ENCODE peak calls at places on chromosomes 3 and 15, in seven cellular contexts. H is astrocyte of the spinal cord; Z is foreskin fibroblast; C is activated CD4-positive, alpha-beta T cell treated with anti-CD3 and anti-CD28 coated beads for 4 hours; N is CD4-positive, alpha-beta T cell; X is germinal center; K is fibroblast of gingiva. L is an unnamed sample.

GRCh38 chr15:51649659-51650521 is 27.3 kb upstream of the DMXL2 start:
- DNase-seq in H (peak; percentile 79), Z (peak; percentile 51), C (peak; percentile 26), N (no peak), X (peak; percentile 65), K (peak; percentile 63), L (peak; percentile 32)

GRCh38 chr3:185532881-185533280 is 19.5 kb downstream of the LIPH start:
- DNase-seq in H (no peak), Z (no peak), C (no peak), N (no peak), X (no peak), K (no peak), L (no peak)

GRCh38 chr3:157111578-157111977 is 48.4 kb downstream of the CCNL1 start:
- DNase-seq in H (no peak), Z (no peak), C (no peak), N (no peak), X (no peak), K (no peak), L (no peak)

GRCh38 chr15:22839046-22839705 is 710 bp downstream of the NIPA2 start:
- DNase-seq in H (peak; percentile 14), Z (no peak), C (no peak), N (no peak), X (peak; percentile 84), K (peak; percentile 4), L (no peak)

GRCh38 chr15:92886815-92887214 is 13.3 kb upstream of the CHD2 start:
- DNase-seq in H (no peak), Z (no peak), C (no peak), N (no peak), X (no peak), K (no peak), L (no peak)

GRCh38 chr3:42066516-42067181 is 24.5 kb upstream of the TRAK1 start:
- DNase-seq in H (peak; percentile 69), Z (no peak), C (no peak), N (no peak), X (peak; percentile 65), K (peak; percentile 77), L (no peak)

GRCh38 chr3:111650378-111651275 is 55.5 kb upstream of the ZBED2 start:
- DNase-seq in H (no peak), Z (no peak), C (no peak), N (no peak), X (no peak), K (no peak), L (no peak)

GRCh38 chr15:81292516-81293001 is 31.4 kb downstream of the STARD5 start:
- DNase-seq in H (no peak), Z (no peak), C (peak; percentile 35), N (peak; percentile 49), X (peak; percentile 60), K (no peak), L (no peak)

GRCh38 chr3:142154186-142154585 is 4.8 kb upstream of the TFDP2 start:
- DNase-seq in H (no peak), Z (no peak), C (no peak), N (no peak), X (no peak), K (no peak), L (no peak)

GRCh38 chr15:40809051-40809450 is 1.8 kb upstream of the DNAJC17 start:
- DNase-seq in H (no peak), Z (no peak), C (no peak), N (no peak), X (no peak), K (no peak), L (no peak)

GRCh38 chr3:43296565-43296964 is 10.2 kb downstream of the SNRK start:
- DNase-seq in H (no peak), Z (no peak), C (peak; percentile 65), N (peak; percentile 59), X (peak; percentile 19), K (no peak), L (peak; percentile 47)

GRCh38 chr3:63687569-63688233 is 35.2 kb downstream of the SNTN start:
- DNase-seq in H (peak; percentile 3), Z (no peak), C (no peak), N (no peak), X (no peak), K (no peak), L (no peak)

GRCh38 chr3:11624704-11625375 is 18.9 kb downstream of the VGLL4 start:
- DNase-seq in H (no peak), Z (no peak), C (no peak), N (no peak), X (no peak), K (no peak), L (no peak)

GRCh38 chr3:72665701-72666443 is 182.4 kb downstream of the SHQ1 start:
- DNase-seq in H (no peak), Z (no peak), C (peak; percentile 39), N (peak; percentile 67), X (peak; percentile 57), K (no peak), L (peak; percentile 20)

GRCh38 chr15:95017950-95018349 is 786.6 kb downstream of the MCTP2 start:
- DNase-seq in H (no peak), Z (no peak), C (no peak), N (no peak), X (no peak), K (no peak), L (no peak)